ENCODE peak calls at places on chromosomes 4 and X, in ten cellular contexts. F, V, B, K, J, N, Z, M, O and U are unnamed samples.

GRCh38 chrX:72330131-72330530 is 24.4 kb upstream of the CITED1 start:
- DNase-seq in F (no peak), V (no peak), B (no peak), K (no peak), J (no peak), N (no peak), Z (no peak), M (no peak), O (no peak), U (no peak)

GRCh38 chr4:130901321-130901720 is 1805.4 kb downstream of the C4orf33 start:
- DNase-seq in F (no peak), V (no peak), B (no peak), K (no peak), J (no peak), N (no peak), Z (no peak), M (no peak), O (no peak), U (no peak)

GRCh38 chr4:179465131-179465797 is 2023.0 kb upstream of the AGA start:
- DNase-seq in F (no peak), V (no peak), B (no peak), K (no peak), J (no peak), N (no peak), Z (no peak), M (no peak), O (no peak), U (peak; percentile 28)

GRCh38 chrX:109624641-109625311 is at the start of gene KCNE5:
- DNase-seq in F (no peak), V (no peak), B (no peak), K (no peak), J (no peak), N (no peak), Z (no peak), M (no peak), O (no peak), U (no peak)

GRCh38 chrX:74009041-74009440 is 294.9 kb upstream of the ZCCHC13 start:
- DNase-seq in F (no peak), V (no peak), B (no peak), K (no peak), J (no peak), N (no peak), Z (no peak), M (peak; percentile 16), O (no peak), U (no peak)

GRCh38 chrX:152028611-152029010 is 54.1 kb upstream of the GABRE start:
- DNase-seq in F (no peak), V (no peak), B (no peak), K (no peak), J (no peak), N (no peak), Z (no peak), M (no peak), O (no peak), U (no peak)

GRCh38 chrX:39611468-39611867 is 486.3 kb downstream of the BCOR start:
- DNase-seq in F (no peak), V (no peak), B (no peak), K (no peak), J (no peak), N (no peak), Z (no peak), M (no peak), O (no peak), U (no peak)

GRCh38 chr4:102342404-102343074 is 2.7 kb downstream of the SLC39A8 start:
- DNase-seq in F (no peak), V (no peak), B (no peak), K (no peak), J (peak; percentile 63), N (no peak), Z (no peak), M (no peak), O (no peak), U (no peak)

GRCh38 chr4:89660851-89661250 is 176.1 kb downstream of the SNCA start:
- DNase-seq in F (no peak), V (no peak), B (no peak), K (no peak), J (no peak), N (no peak), Z (no peak), M (peak; percentile 5), O (no peak), U (no peak)

GRCh38 chrX:2878563-2878962 is 49.8 kb downstream of the GYG2 start:
- DNase-seq in F (no peak), V (no peak), B (no peak), K (no peak), J (no peak), N (no peak), Z (no peak), M (no peak), O (no peak), U (no peak)

GRCh38 chr4:173509031-173510001 is 20.7 kb downstream of the HAND2 start:
- DNase-seq in F (no peak), V (peak; percentile 61), B (no peak), K (no peak), J (no peak), N (no peak), Z (no peak), M (peak; percentile 54), O (no peak), U (no peak)